ENCODE peak calls at places on chromosome 1, in eight cellular contexts. N is NB4, L is progenitor cell of endocrine pancreas, K is dorsolateral prefrontal cortex, M is GM13976, Z is astrocyte, P is astrocyte of the cerebellum, W is esophagus muscularis mucosa. T is an unnamed sample.
A peak's percentile ranks its signal among the peaks of the same experiment; 100 is the strongest.

GRCh38 chr1:197268012-197268411 is at the start of gene CRB1:
- DNase-seq in N (no peak), L (no peak), K (peak; percentile 32), M (no peak), Z (no peak), P (peak; percentile 3), W (no peak), T (no peak)

GRCh38 chr1:220251272-220251671 is 21.0 kb downstream of the RAB3GAP2 start:
- DNase-seq in N (no peak), L (no peak), K (no peak), M (no peak), Z (no peak), P (no peak), W (no peak), T (no peak)

GRCh38 chr1:78286686-78287085 is 204.1 kb upstream of the PTGFR start:
- DNase-seq in N (peak; percentile 5), L (no peak), K (no peak), M (no peak), Z (peak; percentile 46), P (no peak), W (no peak), T (peak; percentile 88)

GRCh38 chr1:183871142-183871541 is 66.2 kb downstream of the RGL1 start:
- DNase-seq in N (no peak), L (no peak), K (no peak), M (no peak), Z (peak; percentile 70), P (peak; percentile 51), W (no peak), T (peak; percentile 97)

GRCh38 chr1:7534061-7534825 is 236.9 kb upstream of the VAMP3 start:
- DNase-seq in N (no peak), L (no peak), K (no peak), M (no peak), Z (peak; percentile 59), P (no peak), W (no peak), T (no peak)

GRCh38 chr1:18956189-18957135 is at the start of gene IFFO2:
- DNase-seq in N (peak; percentile 85), L (peak; percentile 98), K (peak; percentile 95), M (peak; percentile 100), Z (peak; percentile 69), P (peak; percentile 77), W (peak; percentile 99), T (peak; percentile 95)

GRCh38 chr1:58749646-58750045 is 34.2 kb downstream of the JUN start:
- DNase-seq in N (no peak), L (no peak), K (no peak), M (no peak), Z (no peak), P (no peak), W (no peak), T (no peak)

GRCh38 chr1:91404151-91405012 is at the start of gene HFM1:
- DNase-seq in N (peak; percentile 83), L (peak; percentile 66), K (peak; percentile 54), M (peak; percentile 85), Z (peak; percentile 69), P (peak; percentile 37), W (no peak), T (peak; percentile 74)

GRCh38 chr1:45542591-45542990 is 8.0 kb upstream of the AKR1A1 start:
- DNase-seq in N (no peak), L (no peak), K (no peak), M (no peak), Z (no peak), P (no peak), W (no peak), T (no peak)

GRCh38 chr1:210647406-210648333 is 319.0 kb downstream of the HHAT start:
- DNase-seq in N (no peak), L (no peak), K (no peak), M (no peak), Z (peak; percentile 95), P (peak; percentile 89), W (no peak), T (peak; percentile 4)

GRCh38 chr1:30088594-30089556 is 634.5 kb downstream of the MATN1 start:
- DNase-seq in N (no peak), L (no peak), K (no peak), M (no peak), Z (no peak), P (no peak), W (no peak), T (no peak)

GRCh38 chr1:220527279-220528048 is 472 bp upstream of the MARK1 start:
- DNase-seq in N (no peak), L (no peak), K (peak; percentile 52), M (peak; percentile 43), Z (peak; percentile 18), P (no peak), W (no peak), T (peak; percentile 1)

GRCh38 chr1:26745191-26745590 is 42.6 kb upstream of the PIGV start:
- DNase-seq in N (no peak), L (no peak), K (no peak), M (no peak), Z (peak; percentile 75), P (no peak), W (no peak), T (no peak)

GRCh38 chr1:235583511-235584001 is 66.0 kb downstream of the GNG4 start:
- DNase-seq in N (no peak), L (no peak), K (peak; percentile 36), M (no peak), Z (no peak), P (no peak), W (no peak), T (no peak)

GRCh38 chr1:29122662-29122986 is 1.1 kb downstream of the TMEM200B start:
- DNase-seq in N (no peak), L (peak; percentile 26), K (no peak), M (peak; percentile 47), Z (peak; percentile 62), P (peak; percentile 75), W (no peak), T (peak; percentile 78)

GRCh38 chr1:172777767-172778166 is 118.9 kb downstream of the FASLG start:
- DNase-seq in N (no peak), L (no peak), K (no peak), M (no peak), Z (no peak), P (no peak), W (no peak), T (no peak)

GRCh38 chr1:27360159-27361043 is 6.4 kb downstream of the MAP3K6 start:
- DNase-seq in N (no peak), L (no peak), K (no peak), M (peak; percentile 75), Z (no peak), P (no peak), W (no peak), T (no peak)

GRCh38 chr1:226983998-226984364 is 43.9 kb downstream of the COQ8A start:
- DNase-seq in N (no peak), L (no peak), K (no peak), M (peak; percentile 41), Z (no peak), P (no peak), W (peak; percentile 90), T (no peak)

GRCh38 chr1:27306892-27307850 is 14.8 kb upstream of the TMEM222 start:
- DNase-seq in N (peak; percentile 39), L (no peak), K (no peak), M (no peak), Z (no peak), P (no peak), W (no peak), T (no peak)

GRCh38 chr1:54125671-54126070 is 27.1 kb downstream of the CDCP2 start:
- DNase-seq in N (no peak), L (no peak), K (no peak), M (no peak), Z (no peak), P (no peak), W (no peak), T (peak; percentile 30)

GRCh38 chr1:56414728-56415224 is 164.6 kb downstream of the PLPP3 start:
- DNase-seq in N (no peak), L (no peak), K (no peak), M (no peak), Z (no peak), P (no peak), W (no peak), T (no peak)

GRCh38 chr1:235253219-235253640 is 74.7 kb downstream of the ARID4B start:
- DNase-seq in N (peak; percentile 79), L (peak; percentile 32), K (peak; percentile 65), M (peak; percentile 43), Z (peak; percentile 29), P (peak; percentile 67), W (peak; percentile 92), T (peak; percentile 83)

GRCh38 chr1:183783896-183784637 is 20.9 kb upstream of the RGL1 start:
- DNase-seq in N (no peak), L (no peak), K (no peak), M (no peak), Z (peak; percentile 90), P (peak; percentile 96), W (no peak), T (peak; percentile 93)

DNA sequence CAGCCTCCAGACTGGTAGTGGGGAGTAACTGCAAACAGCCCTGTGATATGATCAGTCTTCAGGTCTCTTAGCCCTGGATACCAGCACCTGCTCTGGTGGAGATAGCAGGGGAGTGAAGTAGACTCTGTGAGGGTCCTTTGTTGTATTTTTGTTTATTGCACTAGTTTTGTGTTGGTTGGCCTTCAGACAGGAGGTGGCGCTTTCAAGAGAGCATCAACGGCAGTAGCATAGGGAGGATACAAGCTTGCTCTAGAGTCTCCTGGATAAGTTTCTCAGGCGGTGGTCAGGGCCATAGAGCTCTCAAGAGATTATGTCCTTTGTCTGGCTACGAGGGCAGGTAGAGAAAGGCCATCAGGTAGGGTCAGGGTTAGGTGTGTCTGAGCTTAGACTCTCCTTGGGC is 116.4 kb downstream of the USH2A start:
- DNase-seq in N (no peak), L (no peak), K (no peak), M (no peak), Z (no peak), P (no peak), W (no peak), T (no peak)
- TF ChIP-seq CTCF in N (no peak), L (no peak), K (no peak), M (no peak), Z (no peak), P (no peak), W (no peak), T (no peak)

DNA sequence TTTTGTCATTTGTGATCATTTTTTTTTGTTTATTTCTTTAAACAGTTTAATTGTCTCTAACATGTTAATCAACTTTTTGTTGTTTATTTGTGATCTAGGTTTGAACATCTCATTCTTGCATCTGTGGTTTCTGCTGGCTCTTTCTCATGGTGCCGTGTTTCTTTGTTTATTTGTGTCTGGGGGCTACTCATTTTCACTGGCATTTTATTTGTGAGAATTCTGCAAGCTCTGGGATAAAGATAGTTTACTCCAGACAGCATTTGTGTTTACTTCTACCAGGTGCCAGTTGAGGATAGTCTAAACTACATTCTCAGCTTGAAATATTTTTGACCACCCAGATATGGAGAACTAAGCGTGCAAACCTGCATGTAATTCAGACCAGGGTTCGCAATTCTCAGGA is 508.6 kb downstream of the KIF26B start:
- DNase-seq in N (no peak), L (no peak), K (no peak), M (no peak), Z (no peak), P (no peak), W (no peak), T (no peak)
- TF ChIP-seq CTCF in N (no peak), L (no peak), K (no peak), M (no peak), Z (no peak), P (no peak), W (no peak), T (no peak)

GRCh38 chr1:159205225-159205624 is 550 bp downstream of the ACKR1 start:
- DNase-seq in N (no peak), L (no peak), K (no peak), M (no peak), Z (no peak), P (no peak), W (no peak), T (no peak)
- TF ChIP-seq CTCF in N (no peak), L (no peak), K (no peak), M (no peak), Z (no peak), P (no peak), W (no peak), T (peak; percentile 2)

GRCh38 chr1:32094721-32095521 is 12.9 kb upstream of the KPNA6 start:
- DNase-seq in N (no peak), L (no peak), K (no peak), M (no peak), Z (no peak), P (no peak), W (no peak), T (no peak)
- TF ChIP-seq CTCF in N (no peak), L (no peak), K (no peak), M (no peak), Z (no peak), P (no peak), W (no peak), T (no peak)

T was measured in fibroblast of pulmonary artery.